ENCODE peak calls at places on chromosomes 1 and 21, in ten cellular contexts. P is stimulated activated CD4-positive, alpha-beta T cell treated with anti-CD3 and anti-CD28 coated beads, TNF-alpha, amount 100 ng/mL, for 4 hours; A is activated CD8-positive, alpha-beta memory T cell treated with anti-CD3 and anti-CD28 coated beads, Interleukin-2, amount 50 U/mL, for 4 hours; X is GM23248; K is GM12891; V is HTR-8/SVneo; E is kidney epithelial cell; W is endothelial cell of umbilical vein; S is NCI-H774; R is heart left ventricle. U is an unnamed sample.

GRCh38 chr1:208449951-208450350 is 205.8 kb upstream of the PLXNA2 start:
- DNase-seq in A (no peak), S (peak), P (no peak), E (no peak), R (no peak), V (no peak), K (no peak), W (no peak), X (no peak), U (peak)

GRCh38 chr21:29947119-29947518 is 7.3 kb upstream of the GRIK1 start:
- DNase-seq in A (no peak), K (no peak), P (no peak), S (no peak), R (no peak), W (no peak), X (no peak), V (no peak), E (no peak), U (no peak)

GRCh38 chr21:44072111-44072510 is 35.1 kb upstream of the PWP2 start:
- DNase-seq in E (no peak), P (no peak), A (no peak), V (no peak), W (no peak), S (no peak), X (no peak), K (no peak), R (no peak), U (no peak)

GRCh38 chr21:41686664-41687063 is 80.2 kb downstream of the RIPK4 start:
- DNase-seq in P (no peak), S (no peak), W (no peak), A (no peak), K (no peak), R (no peak), E (no peak), V (no peak), X (no peak), U (no peak)

GRCh38 chr1:7060826-7061225 is 275.6 kb downstream of the CAMTA1 start:
- DNase-seq in K (no peak), E (no peak), X (no peak), A (no peak), S (no peak), P (no peak), W (no peak), V (no peak), R (no peak), U (no peak)

GRCh38 chr1:248804771-248805681 is 20.7 kb downstream of the SH3BP5L start:
- DNase-seq in K (no peak), A (no peak), R (no peak), X (no peak), V (no peak), W (no peak), E (no peak), P (no peak), S (no peak), U (no peak)

GRCh38 chr1:9057851-9058250 is 11.6 kb downstream of the SLC2A5 start:
- DNase-seq in S (no peak), W (no peak), K (no peak), P (no peak), A (no peak), X (no peak), V (no peak), E (no peak), R (no peak), U (no peak)

GRCh38 chr1:64948905-64949833 is 17.2 kb downstream of the JAK1 start:
- DNase-seq in V (no peak), X (peak), A (peak), W (peak), P (no peak), R (no peak), E (no peak), K (no peak), S (no peak), U (no peak)

GRCh38 chr21:36927718-36928117 is 38.8 kb downstream of the HLCS start:
- DNase-seq in S (peak), R (peak), A (peak), X (peak), P (peak), W (peak), E (peak), K (peak), V (peak), U (peak)

GRCh38 chr1:42740756-42741580 is 932 bp upstream of the CLDN19 start:
- DNase-seq in V (no peak), W (no peak), K (no peak), E (no peak), X (no peak), P (no peak), A (no peak), S (no peak), R (no peak), U (no peak)

GRCh38 chr1:6985528-6986276 is 200.4 kb downstream of the CAMTA1 start:
- DNase-seq in A (no peak), K (no peak), P (no peak), X (no peak), V (no peak), S (no peak), R (no peak), E (no peak), W (no peak), U (no peak)

GRCh38 chr1:74485622-74486021 is 26.8 kb downstream of the LRRC53 start:
- DNase-seq in X (no peak), W (no peak), A (no peak), V (no peak), P (no peak), K (no peak), E (no peak), R (no peak), S (no peak), U (no peak)

GRCh38 chr1:232629250-232630046 is 485 bp downstream of the SIPA1L2 start:
- DNase-seq in A (peak), E (no peak), S (peak), P (peak), W (peak), V (no peak), R (peak), X (peak), K (no peak), U (no peak)

GRCh38 chr1:203835476-203835875 is 25.9 kb upstream of the SNRPE start:
- DNase-seq in W (no peak), P (no peak), S (no peak), V (no peak), E (no peak), X (no peak), A (no peak), K (no peak), R (no peak), U (no peak)

U was measured in DMS153.